ENCODE peak calls at places on chromosomes 7 and 10, in seven cellular contexts. One of them, this sample, is unnamed.

GRCh38 chr7:100483101-100483727 is 513 bp upstream of the NYAP1 start:
- DNase-seq in K562: peak; percentile 85
- DNase-seq in HepG2: peak; percentile 41
- DNase-seq in HCT116: no peak
- DNase-seq in SK-N-SH: peak; percentile 99
- DNase-seq in H1: peak; percentile 97
- DNase-seq in GM12878: no peak
- DNase-seq in this sample: peak; percentile 53

GRCh38 chr7:116522247-116522646 is 2.6 kb upstream of the CAV1 start:
- DNase-seq in K562: no peak
- DNase-seq in HepG2: peak; percentile 10
- DNase-seq in HCT116: peak; percentile 69
- DNase-seq in SK-N-SH: no peak
- DNase-seq in H1: no peak
- DNase-seq in GM12878: no peak
- DNase-seq in this sample: no peak

GRCh38 chr7:73812996-73813395 is 17.8 kb upstream of the CLDN4 start:
- DNase-seq in K562: no peak
- DNase-seq in HepG2: no peak
- DNase-seq in HCT116: no peak
- DNase-seq in SK-N-SH: no peak
- DNase-seq in H1: no peak
- DNase-seq in GM12878: no peak
- DNase-seq in this sample: no peak

GRCh38 chr7:84302949-84303348 is 108.4 kb upstream of the SEMA3A start:
- DNase-seq in K562: no peak
- DNase-seq in HepG2: no peak
- DNase-seq in HCT116: no peak
- DNase-seq in SK-N-SH: no peak
- DNase-seq in H1: no peak
- DNase-seq in GM12878: no peak
- DNase-seq in this sample: peak; percentile 4

GRCh38 chr10:81875680-81876252 is 772 bp downstream of the NRG3 start:
- DNase-seq in K562: no peak
- DNase-seq in HepG2: no peak
- DNase-seq in HCT116: no peak
- DNase-seq in SK-N-SH: no peak
- DNase-seq in H1: peak; percentile 64
- DNase-seq in GM12878: no peak
- DNase-seq in this sample: no peak

GRCh38 chr7:25952277-25953057 is 199.5 kb upstream of the NFE2L3 start:
- DNase-seq in K562: no peak
- DNase-seq in HepG2: peak; percentile 93
- DNase-seq in HCT116: no peak
- DNase-seq in SK-N-SH: no peak
- DNase-seq in H1: no peak
- DNase-seq in GM12878: no peak
- DNase-seq in this sample: no peak

GRCh38 chr10:11162828-11163599 is 145.3 kb downstream of the CELF2 start:
- DNase-seq in K562: no peak
- DNase-seq in HepG2: no peak
- DNase-seq in HCT116: no peak
- DNase-seq in SK-N-SH: no peak
- DNase-seq in H1: peak; percentile 32
- DNase-seq in GM12878: peak; percentile 93
- DNase-seq in this sample: no peak

GRCh38 chr10:97081621-97082235 is 104.0 kb downstream of the SLIT1 start:
- DNase-seq in K562: peak; percentile 75
- DNase-seq in HepG2: peak; percentile 30
- DNase-seq in HCT116: peak; percentile 34
- DNase-seq in SK-N-SH: no peak
- DNase-seq in H1: peak; percentile 90
- DNase-seq in GM12878: no peak
- DNase-seq in this sample: peak; percentile 84

GRCh38 chr7:38881947-38882684 is 26.9 kb downstream of the VPS41 start:
- DNase-seq in K562: no peak
- DNase-seq in HepG2: no peak
- DNase-seq in HCT116: no peak
- DNase-seq in SK-N-SH: no peak
- DNase-seq in H1: no peak
- DNase-seq in GM12878: no peak
- DNase-seq in this sample: no peak

GRCh38 chr10:48470115-48470892 is 134.6 kb downstream of the ARHGAP22 start:
- DNase-seq in K562: peak; percentile 70
- DNase-seq in HepG2: no peak
- DNase-seq in HCT116: no peak
- DNase-seq in SK-N-SH: peak; percentile 59
- DNase-seq in H1: peak; percentile 48
- DNase-seq in GM12878: no peak
- DNase-seq in this sample: no peak

GRCh38 chr7:80218723-80219122 is 84.1 kb downstream of the GNAI1 start:
- DNase-seq in K562: no peak
- DNase-seq in HepG2: peak; percentile 40
- DNase-seq in HCT116: peak; percentile 88
- DNase-seq in SK-N-SH: no peak
- DNase-seq in H1: no peak
- DNase-seq in GM12878: no peak
- DNase-seq in this sample: no peak
- TF ChIP-seq JUND in K562: no peak
- TF ChIP-seq JUND in HepG2: no peak
- TF ChIP-seq JUND in HCT116: peak; percentile 96
- TF ChIP-seq JUND in SK-N-SH: peak; percentile 74
- TF ChIP-seq JUND in H1: no peak
- TF ChIP-seq JUND in GM12878: no peak
- TF ChIP-seq JUND in this sample: no peak

GRCh38 chr10:131207176-131207575 is 104.3 kb downstream of the TCERG1L start:
- DNase-seq in K562: no peak
- DNase-seq in HepG2: no peak
- DNase-seq in HCT116: no peak
- DNase-seq in SK-N-SH: no peak
- DNase-seq in H1: peak; percentile 17
- DNase-seq in GM12878: no peak
- DNase-seq in this sample: no peak
- TF ChIP-seq JUND in K562: no peak
- TF ChIP-seq JUND in HepG2: no peak
- TF ChIP-seq JUND in HCT116: no peak
- TF ChIP-seq JUND in SK-N-SH: no peak
- TF ChIP-seq JUND in H1: no peak
- TF ChIP-seq JUND in GM12878: no peak
- TF ChIP-seq JUND in this sample: no peak

GRCh38 chr10:131998050-131998844 is 16.5 kb upstream of the BNIP3 start:
- DNase-seq in K562: no peak
- DNase-seq in HepG2: peak; percentile 47
- DNase-seq in HCT116: no peak
- DNase-seq in SK-N-SH: no peak
- DNase-seq in H1: no peak
- DNase-seq in GM12878: no peak
- DNase-seq in this sample: no peak

GRCh38 chr10:131996508-131997365 is 15.0 kb upstream of the BNIP3 start:
- DNase-seq in K562: no peak
- DNase-seq in HepG2: no peak
- DNase-seq in HCT116: no peak
- DNase-seq in SK-N-SH: no peak
- DNase-seq in H1: no peak
- DNase-seq in GM12878: no peak
- DNase-seq in this sample: no peak

GRCh38 chr10:131994435-131994834 is 12.7 kb upstream of the BNIP3 start:
- DNase-seq in K562: no peak
- DNase-seq in HepG2: no peak
- DNase-seq in HCT116: no peak
- DNase-seq in SK-N-SH: no peak
- DNase-seq in H1: no peak
- DNase-seq in GM12878: no peak
- DNase-seq in this sample: no peak

GRCh38 chr10:131998845-131999681 is 17.3 kb upstream of the BNIP3 start:
- DNase-seq in K562: peak; percentile 23
- DNase-seq in HepG2: peak; percentile 24
- DNase-seq in HCT116: no peak
- DNase-seq in SK-N-SH: no peak
- DNase-seq in H1: no peak
- DNase-seq in GM12878: no peak
- DNase-seq in this sample: no peak

DNA sequence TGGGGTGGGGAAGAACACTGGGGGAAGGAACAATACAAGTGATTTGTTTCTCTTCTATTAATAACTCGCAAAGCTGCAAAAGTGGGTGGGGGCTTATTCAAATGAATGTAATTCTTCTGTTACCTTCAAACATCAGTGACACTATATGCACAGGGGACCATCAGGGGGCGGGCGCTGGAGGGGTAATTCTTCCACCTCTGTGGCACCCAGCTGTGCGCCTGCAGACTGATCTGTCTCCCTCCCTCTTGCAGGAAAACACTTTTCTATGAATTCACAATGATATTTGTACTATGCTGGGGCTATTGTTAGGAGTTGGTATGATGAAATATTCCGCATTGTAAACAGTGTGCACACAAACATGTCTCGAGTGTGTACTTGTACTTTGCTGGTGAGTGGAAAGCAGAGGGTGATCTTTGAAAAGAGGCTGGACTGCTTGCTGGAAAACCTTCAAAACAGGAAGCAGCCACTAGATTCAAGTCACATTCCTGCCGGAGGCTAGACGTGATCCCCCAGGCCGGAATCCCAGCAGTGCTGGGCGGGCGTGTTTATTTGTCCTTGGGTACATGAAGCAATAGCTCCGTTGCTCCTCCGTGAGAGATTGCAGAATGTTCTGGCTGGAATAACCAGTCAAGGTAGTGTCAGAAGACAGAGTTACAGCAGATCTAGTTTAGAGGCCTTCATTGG is 15.8 kb upstream of the BNIP3 start:
- DNase-seq in K562: no peak
- DNase-seq in HepG2: peak; percentile 92
- DNase-seq in HCT116: no peak
- DNase-seq in SK-N-SH: no peak
- DNase-seq in H1: peak; percentile 55
- DNase-seq in GM12878: no peak
- DNase-seq in this sample: peak; percentile 79
- TF ChIP-seq JUND in K562: no peak
- TF ChIP-seq JUND in HepG2: peak; percentile 67
- TF ChIP-seq JUND in HCT116: no peak
- TF ChIP-seq JUND in SK-N-SH: no peak
- TF ChIP-seq JUND in H1: no peak
- TF ChIP-seq JUND in GM12878: no peak
- TF ChIP-seq JUND in this sample: no peak

GRCh38 chr7:128197586-128197985 is 43.5 kb upstream of the LEP start:
- DNase-seq in K562: no peak
- DNase-seq in HepG2: no peak
- DNase-seq in HCT116: no peak
- DNase-seq in SK-N-SH: peak; percentile 23
- DNase-seq in H1: no peak
- DNase-seq in GM12878: no peak
- DNase-seq in this sample: no peak
- TF ChIP-seq JUND in K562: no peak
- TF ChIP-seq JUND in HepG2: no peak
- TF ChIP-seq JUND in HCT116: no peak
- TF ChIP-seq JUND in SK-N-SH: no peak
- TF ChIP-seq JUND in H1: no peak
- TF ChIP-seq JUND in GM12878: no peak
- TF ChIP-seq JUND in this sample: no peak

GRCh38 chr7:129074361-129074871 is 19.5 kb upstream of the TNPO3 start:
- DNase-seq in K562: no peak
- DNase-seq in HepG2: no peak
- DNase-seq in HCT116: no peak
- DNase-seq in SK-N-SH: no peak
- DNase-seq in H1: no peak
- DNase-seq in GM12878: no peak
- DNase-seq in this sample: no peak
- TF ChIP-seq JUND in K562: no peak
- TF ChIP-seq JUND in HepG2: no peak
- TF ChIP-seq JUND in HCT116: no peak
- TF ChIP-seq JUND in SK-N-SH: no peak
- TF ChIP-seq JUND in H1: no peak
- TF ChIP-seq JUND in GM12878: no peak
- TF ChIP-seq JUND in this sample: no peak

DNA sequence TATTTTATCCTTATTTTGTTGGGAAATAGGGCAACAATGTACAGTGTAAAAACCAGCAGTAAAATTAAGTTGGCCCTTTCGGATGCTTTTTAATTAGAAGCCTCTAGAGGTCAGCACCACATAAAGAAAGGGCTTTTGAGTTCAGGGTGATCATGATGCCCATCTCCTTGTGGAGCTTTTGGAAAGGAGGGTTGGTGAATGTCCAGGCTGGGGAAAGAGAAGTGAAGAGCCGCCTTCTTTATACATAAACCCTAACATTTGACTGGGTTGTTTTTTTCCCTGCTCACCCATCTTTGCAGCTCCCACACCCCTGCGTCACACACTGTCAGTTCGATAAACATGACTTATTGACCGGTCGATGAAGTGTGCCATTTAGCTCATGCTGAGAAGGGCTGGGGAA is 29.8 kb downstream of the MTURN start:
- DNase-seq in K562: peak; percentile 37
- DNase-seq in HepG2: peak; percentile 60
- DNase-seq in HCT116: peak; percentile 33
- DNase-seq in SK-N-SH: peak; percentile 65
- DNase-seq in H1: no peak
- DNase-seq in GM12878: no peak
- DNase-seq in this sample: peak; percentile 89
- TF ChIP-seq JUND in K562: no peak
- TF ChIP-seq JUND in HepG2: no peak
- TF ChIP-seq JUND in HCT116: no peak
- TF ChIP-seq JUND in SK-N-SH: no peak
- TF ChIP-seq JUND in H1: no peak
- TF ChIP-seq JUND in GM12878: no peak
- TF ChIP-seq JUND in this sample: no peak

DNA sequence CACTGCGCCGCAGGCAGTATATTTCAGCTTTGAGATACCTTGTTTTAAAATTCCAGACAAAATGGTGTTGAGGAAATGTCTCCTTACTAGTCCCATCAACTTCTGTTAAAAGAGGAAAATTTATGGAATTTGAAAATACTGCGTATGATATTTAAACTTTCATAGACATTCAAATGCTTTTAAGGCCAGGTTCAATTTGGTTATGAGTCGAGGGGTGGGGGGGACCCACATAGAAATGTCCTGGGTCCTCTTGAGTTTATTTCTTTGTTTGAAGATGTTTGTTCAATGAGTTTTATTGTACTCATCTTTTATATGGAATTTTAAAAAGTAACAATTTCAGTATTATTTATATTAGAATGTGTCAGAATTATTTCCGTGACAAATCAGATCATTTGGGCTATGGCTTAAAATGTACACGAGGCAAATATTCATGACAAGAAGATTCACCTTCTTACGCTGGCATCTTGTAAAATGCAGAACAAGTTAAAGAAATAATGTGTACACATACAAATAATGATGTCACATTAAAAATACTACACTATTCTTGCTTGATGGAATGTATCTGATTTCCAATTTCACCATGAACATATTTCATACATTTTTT is 1.3 kb downstream of the IKZF1 start:
- DNase-seq in K562: no peak
- DNase-seq in HepG2: no peak
- DNase-seq in HCT116: no peak
- DNase-seq in SK-N-SH: no peak
- DNase-seq in H1: no peak
- DNase-seq in GM12878: no peak
- DNase-seq in this sample: no peak
- TF ChIP-seq JUND in K562: no peak
- TF ChIP-seq JUND in HepG2: no peak
- TF ChIP-seq JUND in HCT116: no peak
- TF ChIP-seq JUND in SK-N-SH: no peak
- TF ChIP-seq JUND in H1: no peak
- TF ChIP-seq JUND in GM12878: no peak
- TF ChIP-seq JUND in this sample: no peak